ENCODE peak calls at places on chromosome 1, in nine cellular contexts. O is mucosa of descending colon, Q is NCI-H1417 treated with DMSO at 0.1 percent for 48 hours, B is HEK293T, F is HL-60, D is memory B cell, Y is ureter, N is Kasumi-1, G is NAMALWA. R is an unnamed sample.

GRCh38 chr1:218344814-218345672 is at the start of gene TGFB2:
- DNase-seq in Q (no peak), D (peak), O (peak), N (peak), F (peak), B (peak), Y (peak), G (peak), R (peak)

GRCh38 chr1:92808353-92808752 is 23.4 kb upstream of the EVI5 start:
- DNase-seq in O (no peak), G (no peak), N (no peak), Y (no peak), B (no peak), D (no peak), F (no peak), Q (no peak), R (no peak)

GRCh38 chr1:183124259-183124658 is 61.8 kb upstream of the LAMC2 start:
- DNase-seq in D (no peak), B (no peak), Y (no peak), N (no peak), F (no peak), Q (no peak), G (peak), O (peak), R (no peak)

GRCh38 chr1:108044318-108044717 is 79.3 kb upstream of the VAV3 start:
- DNase-seq in D (no peak), O (no peak), Y (no peak), Q (no peak), F (no peak), N (no peak), B (no peak), G (no peak), R (no peak)

GRCh38 chr1:38476111-38476783 is 383.3 kb downstream of the RRAGC start:
- DNase-seq in Q (no peak), O (no peak), N (no peak), F (no peak), G (no peak), Y (no peak), B (no peak), D (no peak), R (no peak)

GRCh38 chr1:118445156-118445555 is 260.1 kb upstream of the SPAG17 start:
- DNase-seq in G (no peak), F (no peak), D (no peak), B (no peak), N (no peak), O (no peak), Q (no peak), Y (no peak), R (no peak)

GRCh38 chr1:223230161-223230881 is 87.3 kb upstream of the TLR5 start:
- DNase-seq in G (no peak), N (no peak), Y (no peak), Q (no peak), D (no peak), B (no peak), O (no peak), F (no peak), R (no peak)

GRCh38 chr1:15943515-15944307 is 32.2 kb downstream of the ZBTB17 start:
- DNase-seq in G (no peak), O (no peak), N (peak), Q (no peak), D (no peak), F (no peak), B (no peak), Y (peak), R (no peak)

R was measured in GF-D8.